ENCODE peak calls at places on chromosomes 13 and 19, in six cellular contexts. One of them, this sample, is unnamed.

GRCh38 chr19:39823693-39824092 is 10.3 kb downstream of the DYRK1B start:
- DNase-seq in HS-27A: no peak
- DNase-seq in hepatic stellate cell: no peak
- DNase-seq in cortex of kidney: no peak
- DNase-seq in substantia nigra: no peak
- DNase-seq in HS-5: no peak
- DNase-seq in this sample: no peak

GRCh38 chr19:58559275-58560006 is 1.0 kb upstream of the UBE2M start:
- DNase-seq in cortex of kidney: no peak
- DNase-seq in substantia nigra: no peak
- DNase-seq in HS-5: no peak
- DNase-seq in hepatic stellate cell: peak; percentile 99
- DNase-seq in HS-27A: peak; percentile 87
- DNase-seq in this sample: no peak

GRCh38 chr13:32878172-32878571 is 138.1 kb upstream of the KL start:
- DNase-seq in hepatic stellate cell: no peak
- DNase-seq in HS-27A: no peak
- DNase-seq in HS-5: no peak
- DNase-seq in substantia nigra: no peak
- DNase-seq in cortex of kidney: no peak
- DNase-seq in this sample: peak; percentile 32

GRCh38 chr13:112733661-112734379 is 44.0 kb downstream of the ATP11A start:
- DNase-seq in HS-27A: no peak
- DNase-seq in cortex of kidney: no peak
- DNase-seq in HS-5: no peak
- DNase-seq in substantia nigra: no peak
- DNase-seq in hepatic stellate cell: no peak
- DNase-seq in this sample: no peak

GRCh38 chr13:38538412-38538811 is 148.5 kb upstream of the FREM2 start:
- DNase-seq in HS-27A: no peak
- DNase-seq in substantia nigra: no peak
- DNase-seq in HS-5: no peak
- DNase-seq in cortex of kidney: no peak
- DNase-seq in hepatic stellate cell: no peak
- DNase-seq in this sample: no peak

GRCh38 chr13:43784491-43784890 is 2.3 kb downstream of the ENOX1 start:
- DNase-seq in hepatic stellate cell: peak; percentile 11
- DNase-seq in cortex of kidney: no peak
- DNase-seq in substantia nigra: no peak
- DNase-seq in HS-27A: no peak
- DNase-seq in HS-5: no peak
- DNase-seq in this sample: no peak

GRCh38 chr13:19567820-19568534 is 6.6 kb upstream of the TPTE2 start:
- DNase-seq in substantia nigra: no peak
- DNase-seq in HS-5: no peak
- DNase-seq in HS-27A: no peak
- DNase-seq in cortex of kidney: no peak
- DNase-seq in hepatic stellate cell: no peak
- DNase-seq in this sample: no peak

GRCh38 chr19:3275068-3275582 is 50.7 kb downstream of the CELF5 start:
- DNase-seq in substantia nigra: no peak
- DNase-seq in HS-27A: no peak
- DNase-seq in hepatic stellate cell: no peak
- DNase-seq in HS-5: no peak
- DNase-seq in cortex of kidney: no peak
- DNase-seq in this sample: no peak

GRCh38 chr13:24348385-24348784 is 39.0 kb downstream of the C1QTNF9 start:
- DNase-seq in substantia nigra: no peak
- DNase-seq in hepatic stellate cell: no peak
- DNase-seq in HS-5: no peak
- DNase-seq in cortex of kidney: no peak
- DNase-seq in HS-27A: no peak
- DNase-seq in this sample: no peak

GRCh38 chr19:32357720-32358119 is 12.3 kb downstream of the ZNF507 start:
- DNase-seq in cortex of kidney: no peak
- DNase-seq in hepatic stellate cell: no peak
- DNase-seq in HS-5: no peak
- DNase-seq in substantia nigra: no peak
- DNase-seq in HS-27A: no peak
- DNase-seq in this sample: no peak

GRCh38 chr19:32666084-32666483 is 8.9 kb downstream of the ANKRD27 start:
- DNase-seq in substantia nigra: no peak
- DNase-seq in HS-5: no peak
- DNase-seq in hepatic stellate cell: no peak
- DNase-seq in cortex of kidney: no peak
- DNase-seq in HS-27A: no peak
- DNase-seq in this sample: no peak

GRCh38 chr13:51844862-51845573 is at the start of gene TMEM272:
- DNase-seq in hepatic stellate cell: peak; percentile 44
- DNase-seq in HS-5: no peak
- DNase-seq in substantia nigra: peak; percentile 36
- DNase-seq in HS-27A: peak; percentile 15
- DNase-seq in cortex of kidney: no peak
- DNase-seq in this sample: no peak

GRCh38 chr19:53224606-53225005 is 30.1 kb downstream of the ZNF677 start:
- DNase-seq in substantia nigra: no peak
- DNase-seq in HS-27A: no peak
- DNase-seq in HS-5: no peak
- DNase-seq in cortex of kidney: no peak
- DNase-seq in hepatic stellate cell: no peak
- DNase-seq in this sample: no peak

GRCh38 chr13:67101730-67102467 is 128.2 kb downstream of the PCDH9 start:
- DNase-seq in HS-27A: no peak
- DNase-seq in cortex of kidney: no peak
- DNase-seq in HS-5: no peak
- DNase-seq in substantia nigra: no peak
- DNase-seq in hepatic stellate cell: no peak
- DNase-seq in this sample: no peak

GRCh38 chr13:102800145-102801041 is 1.5 kb downstream of the BIVM start:
- DNase-seq in HS-5: no peak
- DNase-seq in substantia nigra: peak; percentile 77
- DNase-seq in hepatic stellate cell: peak; percentile 83
- DNase-seq in cortex of kidney: no peak
- DNase-seq in HS-27A: no peak
- DNase-seq in this sample: no peak

GRCh38 chr19:35155441-35155840 is 906 bp downstream of the FXYD5 start:
- DNase-seq in HS-27A: no peak
- DNase-seq in cortex of kidney: no peak
- DNase-seq in HS-5: no peak
- DNase-seq in substantia nigra: no peak
- DNase-seq in hepatic stellate cell: no peak
- DNase-seq in this sample: no peak